ENCODE peak calls at places on chromosomes 1 and 21, in seven cellular contexts. One of them, this sample, is unnamed.

GRCh38 chr21:37874904-37875780 is 41.1 kb downstream of the KCNJ6 start:
- DNase-seq in WTC11: no peak
- DNase-seq in Caco-2: no peak
- DNase-seq in kidney epithelial cell: no peak
- DNase-seq in nephron progenitor cell: no peak
- DNase-seq in B cell: no peak
- DNase-seq in CD4-positive, alpha-beta T cell: no peak
- DNase-seq in this sample: no peak

GRCh38 chr1:206705187-206705586 is 20.5 kb downstream of the MAPKAPK2 start:
- DNase-seq in WTC11: no peak
- DNase-seq in Caco-2: no peak
- DNase-seq in kidney epithelial cell: no peak
- DNase-seq in nephron progenitor cell: no peak
- DNase-seq in B cell: no peak
- DNase-seq in CD4-positive, alpha-beta T cell: no peak
- DNase-seq in this sample: no peak

GRCh38 chr1:40067023-40067422 is 26.5 kb downstream of the CAP1 start:
- DNase-seq in WTC11: no peak
- DNase-seq in Caco-2: no peak
- DNase-seq in kidney epithelial cell: no peak
- DNase-seq in nephron progenitor cell: no peak
- DNase-seq in B cell: no peak
- DNase-seq in CD4-positive, alpha-beta T cell: no peak
- DNase-seq in this sample: no peak

GRCh38 chr1:23341829-23342697 is 2.0 kb downstream of the HNRNPR start:
- DNase-seq in WTC11: no peak
- DNase-seq in Caco-2: no peak
- DNase-seq in kidney epithelial cell: no peak
- DNase-seq in nephron progenitor cell: no peak
- DNase-seq in B cell: no peak
- DNase-seq in CD4-positive, alpha-beta T cell: no peak
- DNase-seq in this sample: no peak

GRCh38 chr1:25031601-25031965 is 101.5 kb upstream of the RUNX3 start:
- DNase-seq in WTC11: no peak
- DNase-seq in Caco-2: no peak
- DNase-seq in kidney epithelial cell: no peak
- DNase-seq in nephron progenitor cell: no peak
- DNase-seq in B cell: no peak
- DNase-seq in CD4-positive, alpha-beta T cell: no peak
- DNase-seq in this sample: no peak

GRCh38 chr1:2334883-2335534 is 56.3 kb downstream of the MORN1 start:
- DNase-seq in WTC11: no peak
- DNase-seq in Caco-2: no peak
- DNase-seq in kidney epithelial cell: no peak
- DNase-seq in nephron progenitor cell: no peak
- DNase-seq in B cell: no peak
- DNase-seq in CD4-positive, alpha-beta T cell: no peak
- DNase-seq in this sample: no peak

GRCh38 chr21:28237661-28238060 is 755.0 kb downstream of the LTN1 start:
- DNase-seq in WTC11: no peak
- DNase-seq in Caco-2: no peak
- DNase-seq in kidney epithelial cell: no peak
- DNase-seq in nephron progenitor cell: no peak
- DNase-seq in B cell: no peak
- DNase-seq in CD4-positive, alpha-beta T cell: no peak
- DNase-seq in this sample: no peak

GRCh38 chr1:35564884-35565741 is 7.5 kb downstream of the NCDN start:
- DNase-seq in WTC11: no peak
- DNase-seq in Caco-2: no peak
- DNase-seq in kidney epithelial cell: no peak
- DNase-seq in nephron progenitor cell: no peak
- DNase-seq in B cell: no peak
- DNase-seq in CD4-positive, alpha-beta T cell: no peak
- DNase-seq in this sample: no peak

GRCh38 chr1:245753807-245754206 is 599.0 kb downstream of the KIF26B start:
- DNase-seq in WTC11: no peak
- DNase-seq in Caco-2: no peak
- DNase-seq in kidney epithelial cell: no peak
- DNase-seq in nephron progenitor cell: no peak
- DNase-seq in B cell: no peak
- DNase-seq in CD4-positive, alpha-beta T cell: no peak
- DNase-seq in this sample: no peak

GRCh38 chr21:44946254-44947041 is 6.6 kb downstream of the SLX9 start:
- DNase-seq in WTC11: peak; percentile 6
- DNase-seq in Caco-2: no peak
- DNase-seq in kidney epithelial cell: no peak
- DNase-seq in nephron progenitor cell: no peak
- DNase-seq in B cell: no peak
- DNase-seq in CD4-positive, alpha-beta T cell: no peak
- DNase-seq in this sample: no peak

GRCh38 chr1:99680258-99680657 is 34.3 kb downstream of the PALMD start:
- DNase-seq in WTC11: no peak
- DNase-seq in Caco-2: no peak
- DNase-seq in kidney epithelial cell: no peak
- DNase-seq in nephron progenitor cell: no peak
- DNase-seq in B cell: no peak
- DNase-seq in CD4-positive, alpha-beta T cell: no peak
- DNase-seq in this sample: no peak

GRCh38 chr1:23407036-23407630 is 17.4 kb downstream of the TCEA3 start:
- DNase-seq in WTC11: no peak
- DNase-seq in Caco-2: no peak
- DNase-seq in kidney epithelial cell: no peak
- DNase-seq in nephron progenitor cell: no peak
- DNase-seq in B cell: no peak
- DNase-seq in CD4-positive, alpha-beta T cell: no peak
- DNase-seq in this sample: no peak

GRCh38 chr1:12124693-12125421 is 41.9 kb upstream of the TNFRSF1B start:
- DNase-seq in WTC11: peak; percentile 78
- DNase-seq in Caco-2: peak; percentile 78
- DNase-seq in kidney epithelial cell: no peak
- DNase-seq in nephron progenitor cell: peak; percentile 84
- DNase-seq in B cell: peak; percentile 84
- DNase-seq in CD4-positive, alpha-beta T cell: peak; percentile 73
- DNase-seq in this sample: peak; percentile 82

GRCh38 chr1:110084226-110085078 is 14.0 kb upstream of the ALX3 start:
- DNase-seq in WTC11: peak; percentile 26
- DNase-seq in Caco-2: peak; percentile 11
- DNase-seq in kidney epithelial cell: no peak
- DNase-seq in nephron progenitor cell: peak; percentile 50
- DNase-seq in B cell: peak; percentile 61
- DNase-seq in CD4-positive, alpha-beta T cell: no peak
- DNase-seq in this sample: no peak

GRCh38 chr1:90820727-90821126 is 103.6 kb upstream of the BARHL2 start:
- DNase-seq in WTC11: no peak
- DNase-seq in Caco-2: no peak
- DNase-seq in kidney epithelial cell: no peak
- DNase-seq in nephron progenitor cell: no peak
- DNase-seq in B cell: no peak
- DNase-seq in CD4-positive, alpha-beta T cell: no peak
- DNase-seq in this sample: no peak

GRCh38 chr1:116329524-116330341 is 43.3 kb upstream of the ATP1A1 start:
- DNase-seq in WTC11: no peak
- DNase-seq in Caco-2: no peak
- DNase-seq in kidney epithelial cell: no peak
- DNase-seq in nephron progenitor cell: no peak
- DNase-seq in B cell: no peak
- DNase-seq in CD4-positive, alpha-beta T cell: no peak
- DNase-seq in this sample: no peak

GRCh38 chr1:19468397-19468956 is 16.9 kb downstream of the CAPZB start:
- DNase-seq in WTC11: no peak
- DNase-seq in Caco-2: peak; percentile 36
- DNase-seq in kidney epithelial cell: no peak
- DNase-seq in nephron progenitor cell: no peak
- DNase-seq in B cell: peak; percentile 76
- DNase-seq in CD4-positive, alpha-beta T cell: peak; percentile 75
- DNase-seq in this sample: peak; percentile 82

GRCh38 chr1:67966666-67967009 is 83.8 kb downstream of the DIRAS3 start:
- DNase-seq in WTC11: no peak
- DNase-seq in Caco-2: no peak
- DNase-seq in kidney epithelial cell: no peak
- DNase-seq in nephron progenitor cell: no peak
- DNase-seq in B cell: no peak
- DNase-seq in CD4-positive, alpha-beta T cell: no peak
- DNase-seq in this sample: no peak

GRCh38 chr1:151568626-151569088 is 28.5 kb downstream of the TUFT1 start:
- DNase-seq in WTC11: no peak
- DNase-seq in Caco-2: no peak
- DNase-seq in kidney epithelial cell: no peak
- DNase-seq in nephron progenitor cell: no peak
- DNase-seq in B cell: no peak
- DNase-seq in CD4-positive, alpha-beta T cell: peak; percentile 3
- DNase-seq in this sample: no peak

GRCh38 chr1:202270871-202271326 is 70.8 kb downstream of the UBE2T start:
- DNase-seq in WTC11: no peak
- DNase-seq in Caco-2: no peak
- DNase-seq in kidney epithelial cell: no peak
- DNase-seq in nephron progenitor cell: no peak
- DNase-seq in B cell: no peak
- DNase-seq in CD4-positive, alpha-beta T cell: no peak
- DNase-seq in this sample: no peak

GRCh38 chr1:231899713-231900112 is 273.1 kb downstream of the DISC1 start:
- DNase-seq in WTC11: no peak
- DNase-seq in Caco-2: no peak
- DNase-seq in kidney epithelial cell: no peak
- DNase-seq in nephron progenitor cell: no peak
- DNase-seq in B cell: no peak
- DNase-seq in CD4-positive, alpha-beta T cell: no peak
- DNase-seq in this sample: no peak

GRCh38 chr1:30748699-30749401 is 8.7 kb downstream of the LAPTM5 start:
- DNase-seq in WTC11: no peak
- DNase-seq in Caco-2: no peak
- DNase-seq in kidney epithelial cell: peak; percentile 61
- DNase-seq in nephron progenitor cell: no peak
- DNase-seq in B cell: no peak
- DNase-seq in CD4-positive, alpha-beta T cell: no peak
- DNase-seq in this sample: no peak

GRCh38 chr1:207321790-207322530 is 482 bp downstream of the CD55 start:
- DNase-seq in WTC11: no peak
- DNase-seq in Caco-2: peak; percentile 13
- DNase-seq in kidney epithelial cell: no peak
- DNase-seq in nephron progenitor cell: no peak
- DNase-seq in B cell: peak; percentile 54
- DNase-seq in CD4-positive, alpha-beta T cell: no peak
- DNase-seq in this sample: peak; percentile 46

GRCh38 chr1:91537281-91538069 is 36.8 kb downstream of the CDC7 start:
- DNase-seq in WTC11: no peak
- DNase-seq in Caco-2: no peak
- DNase-seq in kidney epithelial cell: no peak
- DNase-seq in nephron progenitor cell: no peak
- DNase-seq in B cell: no peak
- DNase-seq in CD4-positive, alpha-beta T cell: no peak
- DNase-seq in this sample: no peak

GRCh38 chr1:115828101-115829022 is 12.6 kb downstream of the NHLH2 start:
- DNase-seq in WTC11: peak; percentile 57
- DNase-seq in Caco-2: peak; percentile 9
- DNase-seq in kidney epithelial cell: no peak
- DNase-seq in nephron progenitor cell: peak; percentile 73
- DNase-seq in B cell: no peak
- DNase-seq in CD4-positive, alpha-beta T cell: no peak
- DNase-seq in this sample: peak; percentile 47

GRCh38 chr1:11880911-11881748 is 22.4 kb upstream of the NPPB start:
- DNase-seq in WTC11: no peak
- DNase-seq in Caco-2: no peak
- DNase-seq in kidney epithelial cell: no peak
- DNase-seq in nephron progenitor cell: peak; percentile 38
- DNase-seq in B cell: no peak
- DNase-seq in CD4-positive, alpha-beta T cell: no peak
- DNase-seq in this sample: no peak

GRCh38 chr1:95793893-95794292 is 559.9 kb downstream of the RWDD3 start:
- DNase-seq in WTC11: peak; percentile 45
- DNase-seq in Caco-2: peak; percentile 19
- DNase-seq in kidney epithelial cell: no peak
- DNase-seq in nephron progenitor cell: peak; percentile 2
- DNase-seq in B cell: no peak
- DNase-seq in CD4-positive, alpha-beta T cell: no peak
- DNase-seq in this sample: no peak
- TF ChIP-seq CTCF in WTC11: peak; percentile 22
- TF ChIP-seq CTCF in Caco-2: peak; percentile 11
- TF ChIP-seq CTCF in kidney epithelial cell: no peak
- TF ChIP-seq CTCF in nephron progenitor cell: no peak
- TF ChIP-seq CTCF in B cell: no peak
- TF ChIP-seq CTCF in CD4-positive, alpha-beta T cell: no peak
- TF ChIP-seq CTCF in this sample: no peak

DNA sequence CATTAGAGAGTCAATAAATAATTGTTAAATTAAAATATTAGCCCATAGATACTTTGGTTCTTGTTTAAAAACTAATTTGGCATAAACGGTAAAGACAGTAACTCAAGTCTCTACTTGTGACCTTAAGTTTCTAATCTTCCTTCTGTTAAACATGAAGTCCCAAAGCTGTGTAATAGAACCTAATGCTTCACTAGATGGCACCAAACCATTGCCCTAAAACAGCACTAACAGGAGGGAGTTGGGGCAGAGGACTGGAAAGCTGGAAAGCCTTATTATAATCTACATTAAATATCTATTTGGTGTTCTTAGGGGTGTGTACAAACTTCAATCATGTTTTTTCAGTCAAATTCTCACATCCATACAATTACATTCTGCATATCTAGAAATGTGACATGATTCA is 176.6 kb downstream of the OLFM3 start:
- DNase-seq in WTC11: no peak
- DNase-seq in Caco-2: peak; percentile 9
- DNase-seq in kidney epithelial cell: no peak
- DNase-seq in nephron progenitor cell: no peak
- DNase-seq in B cell: no peak
- DNase-seq in CD4-positive, alpha-beta T cell: no peak
- DNase-seq in this sample: no peak
- TF ChIP-seq CTCF in WTC11: peak; percentile 23
- TF ChIP-seq CTCF in Caco-2: peak; percentile 41
- TF ChIP-seq CTCF in kidney epithelial cell: peak; percentile 55
- TF ChIP-seq CTCF in nephron progenitor cell: peak; percentile 53
- TF ChIP-seq CTCF in B cell: no peak
- TF ChIP-seq CTCF in CD4-positive, alpha-beta T cell: no peak
- TF ChIP-seq CTCF in this sample: no peak

GRCh38 chr1:15739745-15740144 is 2.6 kb upstream of the TMEM82 start:
- DNase-seq in WTC11: peak; percentile 45
- DNase-seq in Caco-2: peak; percentile 27
- DNase-seq in kidney epithelial cell: no peak
- DNase-seq in nephron progenitor cell: no peak
- DNase-seq in B cell: no peak
- DNase-seq in CD4-positive, alpha-beta T cell: no peak
- DNase-seq in this sample: no peak
- TF ChIP-seq CTCF in WTC11: no peak
- TF ChIP-seq CTCF in Caco-2: no peak
- TF ChIP-seq CTCF in kidney epithelial cell: no peak
- TF ChIP-seq CTCF in nephron progenitor cell: no peak
- TF ChIP-seq CTCF in B cell: no peak
- TF ChIP-seq CTCF in CD4-positive, alpha-beta T cell: no peak
- TF ChIP-seq CTCF in this sample: no peak

GRCh38 chr21:27213328-27213727 is 246.4 kb upstream of the ADAMTS5 start:
- DNase-seq in WTC11: no peak
- DNase-seq in Caco-2: no peak
- DNase-seq in kidney epithelial cell: no peak
- DNase-seq in nephron progenitor cell: no peak
- DNase-seq in B cell: no peak
- DNase-seq in CD4-positive, alpha-beta T cell: no peak
- DNase-seq in this sample: no peak
- TF ChIP-seq CTCF in WTC11: no peak
- TF ChIP-seq CTCF in Caco-2: peak; percentile 27
- TF ChIP-seq CTCF in kidney epithelial cell: peak; percentile 40
- TF ChIP-seq CTCF in nephron progenitor cell: no peak
- TF ChIP-seq CTCF in B cell: no peak
- TF ChIP-seq CTCF in CD4-positive, alpha-beta T cell: no peak
- TF ChIP-seq CTCF in this sample: no peak

GRCh38 chr1:188599313-188599712 is 1770.6 kb downstream of the PLA2G4A start:
- DNase-seq in WTC11: no peak
- DNase-seq in Caco-2: no peak
- DNase-seq in kidney epithelial cell: no peak
- DNase-seq in nephron progenitor cell: no peak
- DNase-seq in B cell: no peak
- DNase-seq in CD4-positive, alpha-beta T cell: no peak
- DNase-seq in this sample: no peak
- TF ChIP-seq CTCF in WTC11: no peak
- TF ChIP-seq CTCF in Caco-2: no peak
- TF ChIP-seq CTCF in kidney epithelial cell: no peak
- TF ChIP-seq CTCF in nephron progenitor cell: peak; percentile 10
- TF ChIP-seq CTCF in B cell: no peak
- TF ChIP-seq CTCF in CD4-positive, alpha-beta T cell: no peak
- TF ChIP-seq CTCF in this sample: no peak